ENCODE peak calls at places on chromosomes 16 and 17, in five cellular contexts. R, Y, E, W and I are unnamed samples.

GRCh38 chr16:19645557-19645981 is 72.5 kb downstream of the KNOP1 start:
- DNase-seq in R (no peak), Y (no peak), E (no peak), W (peak), I (no peak)

GRCh38 chr17:44071772-44072171 is 1.2 kb downstream of the G6PC3 start:
- DNase-seq in R (no peak), Y (no peak), E (no peak), W (peak), I (no peak)

GRCh38 chr17:3626831-3627565 is 9.1 kb downstream of the SHPK start:
- DNase-seq in R (no peak), Y (no peak), E (no peak), W (no peak), I (no peak)

GRCh38 chr17:77591231-77591785 is 367.2 kb upstream of the TNRC6C start:
- DNase-seq in R (no peak), Y (no peak), E (no peak), W (no peak), I (no peak)

GRCh38 chr17:40451420-40451819 is 8.2 kb downstream of the IGFBP4 start:
- DNase-seq in R (no peak), Y (no peak), E (no peak), W (peak), I (no peak)

GRCh38 chr16:7397901-7398300 is 65.3 kb downstream of the RBFOX1 start:
- DNase-seq in R (no peak), Y (no peak), E (no peak), W (no peak), I (no peak)

GRCh38 chr16:2447920-2448583 is 11.9 kb upstream of the TEDC2 start:
- DNase-seq in R (no peak), Y (no peak), E (no peak), W (peak), I (no peak)

GRCh38 chr16:84819644-84820304 is at the start of gene CRISPLD2:
- DNase-seq in R (peak), Y (peak), E (peak), W (peak), I (peak)

GRCh38 chr16:67740391-67740790 is 21.3 kb upstream of the GFOD2 start:
- DNase-seq in R (no peak), Y (no peak), E (no peak), W (no peak), I (no peak)

GRCh38 chr17:17809527-17810373 is 27.0 kb downstream of the SREBF1 start:
- DNase-seq in R (no peak), Y (peak), E (no peak), W (no peak), I (no peak)

GRCh38 chr16:3490911-3491629 is 4.2 kb downstream of the C16orf90 start:
- DNase-seq in R (peak), Y (no peak), E (peak), W (no peak), I (no peak)

GRCh38 chr16:24272379-24272778 is 16.2 kb downstream of the CACNG3 start:
- DNase-seq in R (no peak), Y (no peak), E (no peak), W (no peak), I (no peak)

GRCh38 chr17:10798332-10798749 is 5.6 kb downstream of the TMEM238L start:
- DNase-seq in R (no peak), Y (no peak), E (no peak), W (no peak), I (no peak)

GRCh38 chr17:57689254-57689653 is 55.8 kb downstream of the CCDC182 start:
- DNase-seq in R (no peak), Y (no peak), E (no peak), W (no peak), I (no peak)

GRCh38 chr16:67540756-67541155 is 12.1 kb downstream of the RIPOR1 start:
- DNase-seq in R (no peak), Y (no peak), E (no peak), W (no peak), I (no peak)

GRCh38 chr17:9905902-9906301 is 831 bp upstream of the RCVRN start:
- DNase-seq in R (peak), Y (no peak), E (peak), W (no peak), I (peak)

GRCh38 chr16:12573730-12574383 is 229.8 kb downstream of the CPPED1 start:
- DNase-seq in R (peak), Y (peak), E (peak), W (no peak), I (peak)

GRCh38 chr17:66276328-66276937 is 26.0 kb upstream of the PRKCA start:
- DNase-seq in R (no peak), Y (no peak), E (peak), W (peak), I (peak)

GRCh38 chr17:27609606-27610303 is 21.2 kb upstream of the LGALS9 start:
- DNase-seq in R (no peak), Y (no peak), E (peak), W (peak), I (peak)

GRCh38 chr16:21952040-21952792 is 945 bp upstream of the UQCRC2 start:
- DNase-seq in R (peak), Y (no peak), E (peak), W (peak), I (peak)
- TF ChIP-seq MAFK in R (no peak), Y (no peak), E (no peak), W (no peak), I (no peak)

GRCh38 chr16:5024632-5025031 is 9.1 kb downstream of the NAGPA start:
- DNase-seq in R (no peak), Y (no peak), E (no peak), W (no peak), I (peak)
- TF ChIP-seq MAFK in R (no peak), Y (no peak), E (no peak), W (no peak), I (no peak)

GRCh38 chr17:46026815-46027125 is 27.7 kb downstream of the STH start:
- DNase-seq in R (no peak), Y (no peak), E (no peak), W (no peak), I (no peak)

GRCh38 chr17:46028969-46029565 is 30.0 kb downstream of the STH start:
- DNase-seq in R (no peak), Y (no peak), E (no peak), W (no peak), I (no peak)

GRCh38 chr17:46027326-46028325 is 28.6 kb downstream of the STH start:
- DNase-seq in R (no peak), Y (no peak), E (no peak), W (no peak), I (no peak)

GRCh38 chr17:46029627-46030026 is 30.6 kb downstream of the STH start:
- DNase-seq in R (no peak), Y (no peak), E (no peak), W (no peak), I (no peak)

GRCh38 chr17:46028374-46028773 is 29.3 kb downstream of the STH start:
- DNase-seq in R (no peak), Y (no peak), E (no peak), W (no peak), I (no peak)
- TF ChIP-seq MAFK in R (no peak), Y (no peak), E (no peak), W (no peak), I (no peak)

DNA sequence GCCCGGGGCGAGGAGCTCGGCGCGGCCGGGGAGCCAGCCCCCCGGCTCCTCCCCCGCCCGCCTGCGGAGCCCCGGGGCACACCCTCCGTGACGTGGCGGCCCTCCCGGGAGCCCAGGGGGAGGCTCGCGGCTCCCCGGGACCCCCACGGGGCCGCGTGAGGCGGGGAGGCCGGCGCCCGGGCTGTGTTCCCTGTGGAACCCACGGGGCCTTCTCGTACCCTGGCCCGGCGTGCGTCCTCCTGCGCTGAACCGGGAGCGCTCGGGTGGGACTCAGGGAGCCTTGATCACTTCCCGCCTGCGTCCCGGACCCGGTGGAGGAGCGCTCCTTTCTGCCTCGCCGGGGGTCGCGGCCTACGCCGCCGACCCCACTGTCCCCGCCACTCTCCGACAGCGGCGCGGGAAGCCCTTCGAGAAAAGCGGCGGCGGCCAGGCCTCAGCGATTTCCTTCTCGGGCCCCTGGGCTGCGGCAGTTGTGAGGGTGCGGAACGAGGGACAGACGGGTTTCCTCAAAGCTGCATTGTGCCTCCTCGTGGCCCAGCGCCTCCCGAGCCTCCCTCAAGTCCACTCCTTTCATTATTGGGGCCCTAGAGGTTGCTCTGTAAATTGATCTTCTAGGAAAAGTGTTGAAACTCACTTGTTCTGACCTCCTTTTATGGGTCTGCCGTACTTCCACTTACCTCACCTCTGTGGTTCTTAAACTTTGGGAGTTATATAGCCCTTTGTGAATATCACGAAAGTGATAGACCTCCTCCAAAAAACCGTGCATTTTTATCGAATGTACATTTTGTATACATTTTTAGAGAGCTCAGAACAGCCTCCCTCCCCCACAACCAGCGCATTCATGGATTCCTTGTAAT is 597 bp downstream of the LIG3 start:
- DNase-seq in R (peak), Y (no peak), E (peak), W (peak), I (peak)
- TF ChIP-seq MAFK in R (no peak), Y (no peak), E (no peak), W (no peak), I (no peak)

GRCh38 chr16:86862596-86862995 is 284.2 kb downstream of the FOXL1 start:
- DNase-seq in R (no peak), Y (no peak), E (no peak), W (peak), I (no peak)
- TF ChIP-seq MAFK in R (no peak), Y (no peak), E (no peak), W (no peak), I (no peak)

GRCh38 chr17:82594571-82594970 is 53.7 kb downstream of the WDR45B start:
- DNase-seq in R (no peak), Y (no peak), E (no peak), W (no peak), I (no peak)
- TF ChIP-seq MAFK in R (no peak), Y (no peak), E (no peak), W (no peak), I (no peak)

DNA sequence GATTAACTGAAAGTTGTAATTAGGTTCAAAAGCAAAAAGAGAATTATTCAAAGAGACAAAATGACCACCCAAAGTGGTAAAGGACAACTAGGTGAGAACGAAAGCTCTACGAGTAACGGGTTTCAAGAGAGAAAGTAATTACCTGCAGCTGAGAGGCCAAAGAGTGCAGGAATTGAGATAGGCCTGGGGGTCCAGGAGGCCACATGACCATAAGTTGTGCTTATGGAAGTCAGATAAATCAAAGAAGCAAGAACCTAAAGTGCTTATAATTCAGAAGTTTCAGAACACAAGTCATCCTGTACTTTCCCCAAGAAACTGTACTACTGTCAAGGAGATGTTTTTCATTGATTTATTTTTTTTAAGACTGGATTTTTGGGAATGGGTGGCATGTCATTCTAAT is 91.1 kb downstream of the TANGO6 start:
- DNase-seq in R (no peak), Y (no peak), E (no peak), W (no peak), I (no peak)
- TF ChIP-seq MAFK in R (no peak), Y (no peak), E (no peak), W (no peak), I (no peak)